ENCODE peak calls at places on chromosomes 3 and 15, in four cellular contexts. X, K, F and D are unnamed samples.

GRCh38 chr3:178585439-178585838 is 49.2 kb downstream of the KCNMB2 start:
- DNase-seq in F (no peak), K (no peak), X (no peak), D (no peak)

GRCh38 chr3:104392327-104392726 is 974.4 kb upstream of the ALCAM start:
- DNase-seq in F (peak), K (no peak), X (no peak), D (no peak)

GRCh38 chr3:187997490-187997889 is 156.5 kb upstream of the LPP start:
- DNase-seq in K (no peak), X (no peak), F (no peak), D (no peak)

GRCh38 chr3:10205461-10206165 is 40.9 kb downstream of the IRAK2 start:
- DNase-seq in F (no peak), X (no peak), K (no peak), D (no peak)

GRCh38 chr3:167859610-167860009 is 124.1 kb downstream of the SERPINI1 start:
- DNase-seq in K (no peak), X (no peak), F (no peak), D (no peak)

GRCh38 chr15:25684521-25685215 is 178.5 kb downstream of the ATP10A start:
- DNase-seq in F (no peak), X (no peak), K (no peak), D (no peak)

GRCh38 chr3:170640737-170641171 is 54.9 kb upstream of the SLC7A14 start:
- DNase-seq in F (no peak), X (no peak), K (no peak), D (no peak)

GRCh38 chr3:177640319-177640997 is 443.2 kb upstream of the TBL1XR1 start:
- DNase-seq in X (no peak), K (peak), F (no peak), D (no peak)

GRCh38 chr15:39947401-39948197 is 13.7 kb downstream of the EIF2AK4 start:
- DNase-seq in X (no peak), K (no peak), F (no peak), D (no peak)

GRCh38 chr15:91252322-91252721 is 152.3 kb downstream of the SV2B start:
- DNase-seq in X (no peak), F (no peak), K (no peak), D (no peak)

GRCh38 chr15:20294651-20295237 is 246.9 kb downstream of the GOLGA6L6 start:
- DNase-seq in F (no peak), K (no peak), X (peak), D (no peak)

GRCh38 chr3:42117175-42118008 is 26.2 kb downstream of the TRAK1 start:
- DNase-seq in K (peak), X (no peak), F (no peak), D (no peak)

GRCh38 chr15:60212536-60212935 is 185.2 kb downstream of the ANXA2 start:
- DNase-seq in F (peak), K (peak), X (no peak), D (no peak)

GRCh38 chr3:143124683-143125520 is 5.3 kb downstream of the CHST2 start:
- DNase-seq in X (no peak), K (no peak), F (no peak), D (no peak)

GRCh38 chr15:75620776-75621536 is 4.6 kb downstream of the SNUPN start:
- DNase-seq in F (no peak), X (no peak), K (no peak), D (no peak)

GRCh38 chr3:113035387-113035982 is 44.7 kb downstream of the GTPBP8 start:
- DNase-seq in X (peak), K (peak), F (peak), D (no peak)

GRCh38 chr3:117063910-117064309 is 354.3 kb downstream of the TUSC7 start:
- DNase-seq in F (no peak), X (no peak), K (no peak), D (no peak)

GRCh38 chr3:129576514-129577345 is 29.7 kb downstream of the PLXND1 start:
- DNase-seq in X (no peak), F (peak), K (no peak), D (peak)

GRCh38 chr3:173799073-173799830 is 401.7 kb downstream of the NLGN1 start:
- DNase-seq in K (no peak), X (no peak), F (no peak), D (no peak)

GRCh38 chr15:40795019-40795418 is 11.9 kb upstream of the ZFYVE19 start:
- DNase-seq in K (no peak), F (no peak), X (no peak), D (no peak)

GRCh38 chr3:185959609-185960517 is 22.0 kb upstream of the TRA2B start:
- DNase-seq in X (peak), K (no peak), F (peak), D (no peak)

GRCh38 chr3:48897401-48898376 is 993 bp downstream of the SLC25A20 start:
- DNase-seq in K (no peak), F (peak), X (no peak), D (no peak)

GRCh38 chr3:16909802-16910201 is 25.0 kb downstream of the PLCL2 start:
- DNase-seq in K (no peak), X (no peak), F (no peak), D (no peak)

GRCh38 chr3:106206613-106207012 is 337.8 kb upstream of the CBLB start:
- DNase-seq in F (no peak), X (no peak), K (no peak), D (no peak)

GRCh38 chr3:159637895-159638542 is 350.6 kb upstream of the IL12A start:
- DNase-seq in F (no peak), K (no peak), X (no peak), D (no peak)

GRCh38 chr3:194675081-194675640 is 3.2 kb upstream of the LSG1 start:
- DNase-seq in X (peak), F (no peak), K (no peak), D (no peak)

GRCh38 chr15:97866994-97867393 is 93.5 kb upstream of the ARRDC4 start:
- DNase-seq in F (no peak), X (no peak), K (no peak), D (no peak)

DNA sequence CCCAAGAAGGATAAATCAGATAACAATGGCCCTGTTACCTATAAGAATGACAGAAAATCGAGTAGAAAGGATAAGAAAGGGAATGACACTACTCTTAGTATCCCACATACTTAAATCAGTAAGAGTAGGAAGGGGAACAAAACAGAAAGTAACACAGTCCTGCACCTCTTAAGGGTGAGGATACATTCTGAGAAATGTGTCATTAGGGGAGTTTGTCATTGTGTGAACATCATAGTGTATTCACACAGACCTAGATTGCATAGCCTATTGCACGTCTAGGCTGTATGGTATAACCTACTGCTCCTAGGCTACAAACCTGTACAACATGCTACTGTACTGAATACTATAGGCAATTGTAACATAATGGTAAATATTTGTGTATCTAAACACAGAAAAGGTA is 142.6 kb downstream of the PLCH1 start:
- DNase-seq in F (no peak), K (no peak), X (no peak), D (no peak)
- TF ChIP-seq CREM in F (no peak), K (no peak), X (no peak), D (no peak)

GRCh38 chr3:71315431-71315830 is 268.1 kb downstream of the FOXP1 start:
- DNase-seq in F (no peak), K (no peak), X (no peak), D (no peak)
- TF ChIP-seq CREM in F (no peak), K (no peak), X (no peak), D (no peak)

GRCh38 chr15:67106764-67107013 is 41.3 kb downstream of the SMAD3 start:
- DNase-seq in F (no peak), K (no peak), X (no peak), D (no peak)

GRCh38 chr15:67105991-67106763 is 40.8 kb downstream of the SMAD3 start:
- DNase-seq in K (no peak), X (no peak), F (no peak), D (no peak)

GRCh38 chr15:67104453-67104852 is 39.1 kb downstream of the SMAD3 start:
- DNase-seq in F (no peak), K (no peak), X (no peak), D (no peak)

GRCh38 chr15:67103869-67104268 is 38.5 kb downstream of the SMAD3 start:
- DNase-seq in K (no peak), X (no peak), F (no peak), D (no peak)

GRCh38 chr15:67105065-67105951 is 39.9 kb downstream of the SMAD3 start:
- DNase-seq in F (peak), K (no peak), X (no peak), D (no peak)
- TF ChIP-seq CREM in F (no peak), K (no peak), X (no peak), D (no peak)

GRCh38 chr3:81485444-81485865 is 276.0 kb downstream of the GBE1 start:
- DNase-seq in X (no peak), K (no peak), F (no peak), D (peak)
- TF ChIP-seq CREM in X (no peak), K (no peak), F (no peak), D (peak)

GRCh38 chr3:52089691-52090090 is 33.3 kb upstream of the DUSP7 start:
- DNase-seq in X (no peak), K (no peak), F (no peak), D (no peak)

GRCh38 chr3:52090131-52090548 is 33.8 kb upstream of the DUSP7 start:
- DNase-seq in X (no peak), K (no peak), F (no peak), D (no peak)

GRCh38 chr3:52086939-52087675 is 30.7 kb upstream of the DUSP7 start:
- DNase-seq in X (peak), K (no peak), F (no peak), D (no peak)

GRCh38 chr3:52087728-52088127 is 31.4 kb upstream of the DUSP7 start:
- DNase-seq in K (no peak), F (no peak), X (no peak), D (no peak)

GRCh38 chr3:52088445-52089367 is 32.3 kb upstream of the DUSP7 start:
- DNase-seq in K (no peak), F (peak), X (peak), D (no peak)
- TF ChIP-seq CREM in K (no peak), F (no peak), X (no peak), D (no peak)

DNA sequence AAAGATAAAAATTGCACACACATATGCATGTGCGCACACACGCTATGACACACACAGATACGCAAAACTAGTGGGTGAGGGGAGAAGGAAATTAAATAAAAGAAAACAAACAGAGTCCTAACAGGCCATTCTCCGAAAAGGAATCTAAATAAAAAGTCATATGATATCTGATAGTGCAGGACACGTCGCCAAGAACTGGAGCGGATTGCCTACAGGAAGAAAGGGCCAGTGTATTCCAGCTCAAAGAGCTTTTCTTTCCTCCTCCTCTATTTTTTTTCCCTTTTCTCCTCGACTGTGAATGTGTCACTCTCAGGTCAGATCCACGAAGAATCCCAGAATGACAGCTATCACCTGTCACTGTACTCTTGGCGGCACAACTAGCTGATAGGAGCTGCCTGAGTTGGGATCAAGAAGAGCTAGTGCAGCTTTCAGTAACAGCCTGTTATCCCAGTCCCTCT is 157.8 kb downstream of the TIGIT start:
- DNase-seq in X (no peak), F (peak), K (no peak), D (no peak)
- TF ChIP-seq CREM in X (no peak), F (no peak), K (no peak), D (no peak)

GRCh38 chr15:101446527-101447167 is 42.9 kb downstream of the PCSK6 start:
- DNase-seq in X (no peak), F (peak), K (no peak), D (no peak)

GRCh38 chr15:101447168-101447533 is 42.4 kb downstream of the PCSK6 start:
- DNase-seq in X (no peak), F (no peak), K (no peak), D (no peak)

GRCh38 chr15:101447561-101448071 is 41.9 kb downstream of the PCSK6 start:
- DNase-seq in F (no peak), K (no peak), X (no peak), D (no peak)

GRCh38 chr15:101445109-101445508 is 44.4 kb downstream of the PCSK6 start:
- DNase-seq in K (no peak), F (no peak), X (no peak), D (no peak)

GRCh38 chr15:101445562-101446526 is 43.7 kb downstream of the PCSK6 start:
- DNase-seq in K (no peak), X (no peak), F (peak), D (no peak)
- TF ChIP-seq CREM in K (no peak), X (peak), F (no peak), D (no peak)